ENCODE peak calls at places on chromosomes 16 and 17, in seven cellular contexts. One of them, this sample, is unnamed.

GRCh38 chr17:31548709-31549108 is 157.2 kb downstream of the RAB11FIP4 start:
- DNase-seq in ovary: no peak
- DNase-seq in lower leg skin: no peak
- DNase-seq in tibial nerve: no peak
- DNase-seq in HCT116: no peak
- DNase-seq in Peyer's patch: no peak
- DNase-seq in A549: no peak
- DNase-seq in this sample: no peak

GRCh38 chr16:616771-617586 is 13.8 kb upstream of the WFIKKN1 start:
- DNase-seq in ovary: no peak
- DNase-seq in lower leg skin: no peak
- DNase-seq in tibial nerve: no peak
- DNase-seq in HCT116: no peak
- DNase-seq in Peyer's patch: peak; percentile 69
- DNase-seq in A549: no peak
- DNase-seq in this sample: no peak

GRCh38 chr17:48593840-48594411 is 347 bp upstream of the HOXB5 start:
- DNase-seq in ovary: peak; percentile 57
- DNase-seq in lower leg skin: peak; percentile 96
- DNase-seq in tibial nerve: peak; percentile 69
- DNase-seq in HCT116: no peak
- DNase-seq in Peyer's patch: peak; percentile 81
- DNase-seq in A549: peak; percentile 81
- DNase-seq in this sample: no peak

GRCh38 chr17:81330884-81331245 is 35.8 kb upstream of the SLC38A10 start:
- DNase-seq in ovary: no peak
- DNase-seq in lower leg skin: no peak
- DNase-seq in tibial nerve: no peak
- DNase-seq in HCT116: no peak
- DNase-seq in Peyer's patch: no peak
- DNase-seq in A549: no peak
- DNase-seq in this sample: no peak

GRCh38 chr17:66791337-66791736 is 43.6 kb upstream of the CACNG5 start:
- DNase-seq in ovary: no peak
- DNase-seq in lower leg skin: peak; percentile 85
- DNase-seq in tibial nerve: peak; percentile 19
- DNase-seq in HCT116: no peak
- DNase-seq in Peyer's patch: no peak
- DNase-seq in A549: no peak
- DNase-seq in this sample: no peak

GRCh38 chr16:17083628-17084027 is 387.1 kb downstream of the XYLT1 start:
- DNase-seq in ovary: no peak
- DNase-seq in lower leg skin: no peak
- DNase-seq in tibial nerve: no peak
- DNase-seq in HCT116: no peak
- DNase-seq in Peyer's patch: no peak
- DNase-seq in A549: no peak
- DNase-seq in this sample: no peak

GRCh38 chr16:84922351-84923135 is 88.8 kb downstream of the ZDHHC7 start:
- DNase-seq in ovary: peak; percentile 88
- DNase-seq in lower leg skin: no peak
- DNase-seq in tibial nerve: peak; percentile 51
- DNase-seq in HCT116: no peak
- DNase-seq in Peyer's patch: no peak
- DNase-seq in A549: no peak
- DNase-seq in this sample: no peak

GRCh38 chr17:45793999-45794540 is 9.9 kb downstream of the CRHR1 start:
- DNase-seq in ovary: no peak
- DNase-seq in lower leg skin: no peak
- DNase-seq in tibial nerve: no peak
- DNase-seq in HCT116: no peak
- DNase-seq in Peyer's patch: no peak
- DNase-seq in A549: no peak
- DNase-seq in this sample: no peak

GRCh38 chr17:72624652-72625051 is 467.8 kb downstream of the SLC39A11 start:
- DNase-seq in ovary: no peak
- DNase-seq in lower leg skin: no peak
- DNase-seq in tibial nerve: no peak
- DNase-seq in HCT116: no peak
- DNase-seq in Peyer's patch: no peak
- DNase-seq in A549: no peak
- DNase-seq in this sample: no peak

GRCh38 chr17:47982091-47982617 is 11.2 kb downstream of the CDK5RAP3 start:
- DNase-seq in ovary: no peak
- DNase-seq in lower leg skin: no peak
- DNase-seq in tibial nerve: no peak
- DNase-seq in HCT116: no peak
- DNase-seq in Peyer's patch: no peak
- DNase-seq in A549: no peak
- DNase-seq in this sample: no peak

GRCh38 chr17:9003355-9004131 is 17.8 kb upstream of the NTN1 start:
- DNase-seq in ovary: no peak
- DNase-seq in lower leg skin: peak; percentile 87
- DNase-seq in tibial nerve: no peak
- DNase-seq in HCT116: no peak
- DNase-seq in Peyer's patch: no peak
- DNase-seq in A549: no peak
- DNase-seq in this sample: no peak

GRCh38 chr16:25553711-25554436 is 137.9 kb upstream of the HS3ST4 start:
- DNase-seq in ovary: no peak
- DNase-seq in lower leg skin: no peak
- DNase-seq in tibial nerve: no peak
- DNase-seq in HCT116: no peak
- DNase-seq in Peyer's patch: no peak
- DNase-seq in A549: peak; percentile 26
- DNase-seq in this sample: no peak

GRCh38 chr16:48918520-48919258 is 308.7 kb upstream of the N4BP1 start:
- DNase-seq in ovary: no peak
- DNase-seq in lower leg skin: peak; percentile 21
- DNase-seq in tibial nerve: no peak
- DNase-seq in HCT116: peak; percentile 33
- DNase-seq in Peyer's patch: no peak
- DNase-seq in A549: peak; percentile 14
- DNase-seq in this sample: peak; percentile 40

GRCh38 chr16:46743232-46743719 is 4.9 kb downstream of the MYLK3 start:
- DNase-seq in ovary: no peak
- DNase-seq in lower leg skin: peak; percentile 70
- DNase-seq in tibial nerve: peak; percentile 28
- DNase-seq in HCT116: no peak
- DNase-seq in Peyer's patch: no peak
- DNase-seq in A549: no peak
- DNase-seq in this sample: peak; percentile 33

GRCh38 chr17:78485416-78486168 is 91.6 kb downstream of the DNAH17 start:
- DNase-seq in ovary: no peak
- DNase-seq in lower leg skin: no peak
- DNase-seq in tibial nerve: no peak
- DNase-seq in HCT116: no peak
- DNase-seq in Peyer's patch: no peak
- DNase-seq in A549: no peak
- DNase-seq in this sample: no peak

GRCh38 chr17:44384823-44385286 is 4.6 kb downstream of the ITGA2B start:
- DNase-seq in ovary: no peak
- DNase-seq in lower leg skin: no peak
- DNase-seq in tibial nerve: no peak
- DNase-seq in HCT116: no peak
- DNase-seq in Peyer's patch: no peak
- DNase-seq in A549: no peak
- DNase-seq in this sample: no peak

GRCh38 chr17:44383861-44384260 is 5.6 kb downstream of the ITGA2B start:
- DNase-seq in ovary: peak; percentile 38
- DNase-seq in lower leg skin: no peak
- DNase-seq in tibial nerve: no peak
- DNase-seq in HCT116: no peak
- DNase-seq in Peyer's patch: no peak
- DNase-seq in A549: no peak
- DNase-seq in this sample: no peak

GRCh38 chr17:44386182-44386525 is 3.3 kb downstream of the ITGA2B start:
- DNase-seq in ovary: peak; percentile 17
- DNase-seq in lower leg skin: peak; percentile 28
- DNase-seq in tibial nerve: no peak
- DNase-seq in HCT116: no peak
- DNase-seq in Peyer's patch: no peak
- DNase-seq in A549: no peak
- DNase-seq in this sample: no peak

GRCh38 chr17:44384281-44384822 is 5.1 kb downstream of the ITGA2B start:
- DNase-seq in ovary: no peak
- DNase-seq in lower leg skin: no peak
- DNase-seq in tibial nerve: no peak
- DNase-seq in HCT116: no peak
- DNase-seq in Peyer's patch: no peak
- DNase-seq in A549: no peak
- DNase-seq in this sample: no peak

GRCh38 chr17:44385287-44386181 is 3.9 kb downstream of the ITGA2B start:
- DNase-seq in ovary: peak; percentile 93
- DNase-seq in lower leg skin: peak; percentile 94
- DNase-seq in tibial nerve: peak; percentile 56
- DNase-seq in HCT116: peak; percentile 61
- DNase-seq in Peyer's patch: peak; percentile 84
- DNase-seq in A549: peak; percentile 88
- DNase-seq in this sample: peak; percentile 65
- TF ChIP-seq POLR2A in ovary: peak; percentile 37
- TF ChIP-seq POLR2A in lower leg skin: no peak
- TF ChIP-seq POLR2A in tibial nerve: peak; percentile 51
- TF ChIP-seq POLR2A in HCT116: no peak
- TF ChIP-seq POLR2A in Peyer's patch: no peak
- TF ChIP-seq POLR2A in A549: peak; percentile 31
- TF ChIP-seq POLR2A in this sample: no peak

GRCh38 chr17:79777844-79778503 is at the start of gene CBX2:
- DNase-seq in ovary: peak; percentile 90
- DNase-seq in lower leg skin: peak; percentile 94
- DNase-seq in tibial nerve: no peak
- DNase-seq in HCT116: peak; percentile 32
- DNase-seq in Peyer's patch: peak; percentile 87
- DNase-seq in A549: peak; percentile 75
- DNase-seq in this sample: no peak

GRCh38 chr17:79776378-79777165 is 1.4 kb upstream of the CBX2 start:
- DNase-seq in ovary: peak; percentile 21
- DNase-seq in lower leg skin: no peak
- DNase-seq in tibial nerve: no peak
- DNase-seq in HCT116: no peak
- DNase-seq in Peyer's patch: no peak
- DNase-seq in A549: no peak
- DNase-seq in this sample: no peak

GRCh38 chr17:79778504-79779087 is 648 bp downstream of the CBX2 start:
- DNase-seq in ovary: peak; percentile 73
- DNase-seq in lower leg skin: no peak
- DNase-seq in tibial nerve: no peak
- DNase-seq in HCT116: no peak
- DNase-seq in Peyer's patch: no peak
- DNase-seq in A549: no peak
- DNase-seq in this sample: no peak

GRCh38 chr17:79775635-79776034 is 2.3 kb upstream of the CBX2 start:
- DNase-seq in ovary: peak; percentile 20
- DNase-seq in lower leg skin: no peak
- DNase-seq in tibial nerve: no peak
- DNase-seq in HCT116: no peak
- DNase-seq in Peyer's patch: no peak
- DNase-seq in A549: no peak
- DNase-seq in this sample: no peak

GRCh38 chr17:79777166-79777843 is 643 bp upstream of the CBX2 start:
- DNase-seq in ovary: peak; percentile 85
- DNase-seq in lower leg skin: peak; percentile 92
- DNase-seq in tibial nerve: no peak
- DNase-seq in HCT116: peak; percentile 29
- DNase-seq in Peyer's patch: no peak
- DNase-seq in A549: peak; percentile 73
- DNase-seq in this sample: no peak
- H3K4me3 ChIP-seq in ovary: peak overlapping the region; percentile 55
- H3K4me3 ChIP-seq in lower leg skin: peak overlapping the region; percentile 20
- H3K4me3 ChIP-seq in tibial nerve: peak overlapping the region; percentile 26
- H3K4me3 ChIP-seq in HCT116: peak overlapping the region; percentile 41
- H3K4me3 ChIP-seq in Peyer's patch: peak overlapping the region; percentile 32
- H3K4me3 ChIP-seq in A549: peak overlapping the region; percentile 93
- H3K4me3 ChIP-seq in this sample: peak overlapping the region; percentile 69

GRCh38 chr17:58516644-58517377 is 2.4 kb upstream of the MTMR4 start:
- DNase-seq in ovary: no peak
- DNase-seq in lower leg skin: no peak
- DNase-seq in tibial nerve: no peak
- DNase-seq in HCT116: no peak
- DNase-seq in Peyer's patch: peak; percentile 82
- DNase-seq in A549: no peak
- DNase-seq in this sample: no peak

GRCh38 chr17:58515286-58515685 is 848 bp upstream of the MTMR4 start:
- DNase-seq in ovary: no peak
- DNase-seq in lower leg skin: no peak
- DNase-seq in tibial nerve: no peak
- DNase-seq in HCT116: no peak
- DNase-seq in Peyer's patch: no peak
- DNase-seq in A549: no peak
- DNase-seq in this sample: no peak

GRCh38 chr17:58514795-58515157 is 338 bp upstream of the MTMR4 start:
- DNase-seq in ovary: no peak
- DNase-seq in lower leg skin: no peak
- DNase-seq in tibial nerve: no peak
- DNase-seq in HCT116: no peak
- DNase-seq in Peyer's patch: no peak
- DNase-seq in A549: no peak
- DNase-seq in this sample: no peak

GRCh38 chr17:58517928-58518609 is 3.6 kb upstream of the MTMR4 start:
- DNase-seq in ovary: peak; percentile 100
- DNase-seq in lower leg skin: peak; percentile 100
- DNase-seq in tibial nerve: peak; percentile 99
- DNase-seq in HCT116: peak; percentile 100
- DNase-seq in Peyer's patch: peak; percentile 100
- DNase-seq in A549: peak; percentile 100
- DNase-seq in this sample: peak; percentile 100

GRCh38 chr17:58517378-58517927 is 3.0 kb upstream of the MTMR4 start:
- DNase-seq in ovary: no peak
- DNase-seq in lower leg skin: no peak
- DNase-seq in tibial nerve: no peak
- DNase-seq in HCT116: no peak
- DNase-seq in Peyer's patch: no peak
- DNase-seq in A549: no peak
- DNase-seq in this sample: no peak
- TF ChIP-seq POLR2A in ovary: peak; percentile 58
- TF ChIP-seq POLR2A in lower leg skin: no peak
- TF ChIP-seq POLR2A in tibial nerve: peak; percentile 39
- TF ChIP-seq POLR2A in HCT116: no peak
- TF ChIP-seq POLR2A in Peyer's patch: peak; percentile 59
- TF ChIP-seq POLR2A in A549: peak; percentile 48
- TF ChIP-seq POLR2A in this sample: no peak

GRCh38 chr16:71698491-71698890 is 26.0 kb downstream of the PHLPP2 start:
- DNase-seq in ovary: no peak
- DNase-seq in lower leg skin: no peak
- DNase-seq in tibial nerve: no peak
- DNase-seq in HCT116: no peak
- DNase-seq in Peyer's patch: no peak
- DNase-seq in A549: no peak
- DNase-seq in this sample: no peak
- H3K4me3 ChIP-seq in ovary: no peak overlapping the region
- H3K4me3 ChIP-seq in lower leg skin: no peak overlapping the region
- H3K4me3 ChIP-seq in tibial nerve: no peak overlapping the region
- H3K4me3 ChIP-seq in HCT116: no peak overlapping the region
- H3K4me3 ChIP-seq in Peyer's patch: no peak overlapping the region
- H3K4me3 ChIP-seq in A549: no peak overlapping the region
- H3K4me3 ChIP-seq in this sample: no peak overlapping the region